ENCODE peak calls at places on chromosomes 13 and 19, in four cellular contexts. One of them, this sample, is unnamed.
A peak's percentile ranks its signal among the peaks of the same experiment; 100 is the strongest.

GRCh38 chr13:65260938-65261880 is 1968.9 kb downstream of the PCDH9 start:
- DNase-seq in pancreas: no peak
- DNase-seq in CD4-positive, CD25-positive, alpha-beta regulatory T cell: no peak
- DNase-seq in IMR-90: no peak
- DNase-seq in this sample: no peak

GRCh38 chr19:40341601-40342482 is 6.4 kb downstream of the C19orf47 start:
- DNase-seq in pancreas: no peak
- DNase-seq in IMR-90: no peak
- DNase-seq in CD4-positive, CD25-positive, alpha-beta regulatory T cell: no peak
- DNase-seq in this sample: no peak

GRCh38 chr13:48646791-48647190 is 6.9 kb upstream of the CYSLTR2 start:
- DNase-seq in CD4-positive, CD25-positive, alpha-beta regulatory T cell: no peak
- DNase-seq in IMR-90: no peak
- DNase-seq in pancreas: no peak
- DNase-seq in this sample: no peak

GRCh38 chr13:29541400-29541799 is 54.1 kb downstream of the SLC7A1 start:
- DNase-seq in pancreas: no peak
- DNase-seq in IMR-90: no peak
- DNase-seq in CD4-positive, CD25-positive, alpha-beta regulatory T cell: no peak
- DNase-seq in this sample: no peak

GRCh38 chr19:2451741-2452140 is 5.0 kb downstream of the LMNB2 start:
- DNase-seq in IMR-90: no peak
- DNase-seq in pancreas: no peak
- DNase-seq in CD4-positive, CD25-positive, alpha-beta regulatory T cell: no peak
- DNase-seq in this sample: no peak

GRCh38 chr19:5369962-5370367 is 29.4 kb upstream of the PTPRS start:
- DNase-seq in CD4-positive, CD25-positive, alpha-beta regulatory T cell: no peak
- DNase-seq in IMR-90: no peak
- DNase-seq in pancreas: peak; percentile 58
- DNase-seq in this sample: peak; percentile 38

GRCh38 chr19:38734426-38735256 is 9.6 kb downstream of the CAPN12 start:
- DNase-seq in IMR-90: no peak
- DNase-seq in CD4-positive, CD25-positive, alpha-beta regulatory T cell: no peak
- DNase-seq in pancreas: no peak
- DNase-seq in this sample: no peak

GRCh38 chr19:7078007-7078406 is 8.5 kb downstream of the ZNF557 start:
- DNase-seq in CD4-positive, CD25-positive, alpha-beta regulatory T cell: no peak
- DNase-seq in pancreas: peak; percentile 1
- DNase-seq in IMR-90: no peak
- DNase-seq in this sample: no peak

GRCh38 chr19:38792250-38793111 is 3.5 kb downstream of the LGALS7B start:
- DNase-seq in IMR-90: no peak
- DNase-seq in CD4-positive, CD25-positive, alpha-beta regulatory T cell: peak; percentile 21
- DNase-seq in pancreas: no peak
- DNase-seq in this sample: no peak

GRCh38 chr13:69092615-69093322 is 1014.9 kb upstream of the ATXN8OS start:
- DNase-seq in pancreas: no peak
- DNase-seq in CD4-positive, CD25-positive, alpha-beta regulatory T cell: no peak
- DNase-seq in IMR-90: no peak
- DNase-seq in this sample: no peak

GRCh38 chr13:105202384-105202783 is 1333.1 kb downstream of the EFNB2 start:
- DNase-seq in IMR-90: peak; percentile 47
- DNase-seq in pancreas: no peak
- DNase-seq in CD4-positive, CD25-positive, alpha-beta regulatory T cell: no peak
- DNase-seq in this sample: no peak

GRCh38 chr13:66700336-66700735 is 529.8 kb downstream of the PCDH9 start:
- DNase-seq in IMR-90: no peak
- DNase-seq in CD4-positive, CD25-positive, alpha-beta regulatory T cell: no peak
- DNase-seq in pancreas: no peak
- DNase-seq in this sample: no peak

GRCh38 chr19:35495107-35496064 is 5.1 kb upstream of the KRTDAP start:
- DNase-seq in IMR-90: peak; percentile 55
- DNase-seq in CD4-positive, CD25-positive, alpha-beta regulatory T cell: peak; percentile 38
- DNase-seq in pancreas: peak; percentile 73
- DNase-seq in this sample: peak; percentile 63

GRCh38 chr19:12567951-12568350 is 16.7 kb upstream of the ZNF564 start:
- DNase-seq in IMR-90: peak; percentile 16
- DNase-seq in CD4-positive, CD25-positive, alpha-beta regulatory T cell: no peak
- DNase-seq in pancreas: no peak
- DNase-seq in this sample: no peak

GRCh38 chr19:41998246-41999020 is 4.4 kb upstream of the ATP1A3 start:
- DNase-seq in IMR-90: peak; percentile 39
- DNase-seq in CD4-positive, CD25-positive, alpha-beta regulatory T cell: no peak
- DNase-seq in pancreas: no peak
- DNase-seq in this sample: peak; percentile 66

GRCh38 chr13:20400774-20401173 is 124.9 kb downstream of the CRYL1 start:
- DNase-seq in IMR-90: peak; percentile 63
- DNase-seq in pancreas: no peak
- DNase-seq in CD4-positive, CD25-positive, alpha-beta regulatory T cell: no peak
- DNase-seq in this sample: peak; percentile 28

GRCh38 chr19:18507021-18507726 is 14.7 kb downstream of the ELL start:
- DNase-seq in IMR-90: no peak
- DNase-seq in CD4-positive, CD25-positive, alpha-beta regulatory T cell: no peak
- DNase-seq in pancreas: no peak
- DNase-seq in this sample: peak; percentile 43

GRCh38 chr13:48004201-48004600 is 3.1 kb upstream of the SUCLA2 start:
- DNase-seq in IMR-90: no peak
- DNase-seq in pancreas: no peak
- DNase-seq in CD4-positive, CD25-positive, alpha-beta regulatory T cell: no peak
- DNase-seq in this sample: no peak

GRCh38 chr19:33671211-33671610 is 49.5 kb downstream of the CHST8 start:
- DNase-seq in IMR-90: no peak
- DNase-seq in pancreas: no peak
- DNase-seq in CD4-positive, CD25-positive, alpha-beta regulatory T cell: no peak
- DNase-seq in this sample: no peak

GRCh38 chr19:35125270-35125717 is 9.6 kb downstream of the LGI4 start:
- DNase-seq in pancreas: peak; percentile 22
- DNase-seq in IMR-90: no peak
- DNase-seq in CD4-positive, CD25-positive, alpha-beta regulatory T cell: no peak
- DNase-seq in this sample: no peak

GRCh38 chr13:60482012-60482411 is 85.0 kb downstream of the TDRD3 start:
- DNase-seq in CD4-positive, CD25-positive, alpha-beta regulatory T cell: no peak
- DNase-seq in IMR-90: peak; percentile 33
- DNase-seq in pancreas: no peak
- DNase-seq in this sample: no peak

DNA sequence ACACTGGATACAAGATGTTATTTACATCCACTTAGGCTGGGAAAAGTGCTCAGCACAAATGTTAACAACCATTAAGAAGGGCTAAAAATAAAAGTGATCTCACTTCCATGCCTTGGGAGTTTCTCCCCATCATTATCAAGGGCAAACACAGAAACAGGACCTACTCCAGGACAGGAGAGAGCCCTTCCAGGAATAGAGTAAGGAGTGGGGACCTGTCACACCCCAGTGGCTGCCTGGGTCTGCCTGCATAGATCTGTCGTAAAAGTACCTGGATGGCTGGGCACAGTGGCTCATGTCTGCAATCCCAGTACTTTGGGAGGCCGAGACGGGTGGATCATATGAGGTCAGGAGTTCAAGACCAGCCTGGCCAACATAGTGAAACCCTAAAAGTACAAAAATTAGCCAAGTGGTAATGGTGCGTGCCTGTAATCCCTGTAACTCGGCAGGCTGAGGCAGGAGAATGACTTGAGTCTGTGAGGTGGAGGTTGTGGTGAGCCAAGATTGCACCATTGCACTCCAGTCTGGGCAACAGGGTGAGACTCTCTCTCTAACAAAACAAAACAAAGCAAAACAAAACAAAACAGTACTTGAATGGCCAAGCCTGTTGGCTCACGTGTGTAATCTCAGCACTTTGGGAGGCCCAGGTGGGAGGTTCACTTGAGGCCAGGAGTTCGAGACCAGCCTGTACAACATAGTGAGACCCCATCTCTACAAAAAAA is 5.6 kb downstream of the ATP8A2 start:
- DNase-seq in pancreas: no peak
- DNase-seq in CD4-positive, CD25-positive, alpha-beta regulatory T cell: no peak
- DNase-seq in IMR-90: no peak
- DNase-seq in this sample: no peak
- H3K27me3 ChIP-seq in pancreas: no peaks in the 10 kb centered on the region
- H3K27me3 ChIP-seq in CD4-positive, CD25-positive, alpha-beta regulatory T cell: peaks cover 30% of the 10 kb centered on the region
- H3K27me3 ChIP-seq in IMR-90: peaks cover 30% of the 10 kb centered on the region
- H3K27me3 ChIP-seq in this sample: peaks cover 28% of the 10 kb centered on the region

GRCh38 chr19:3867971-3868769 is 668 bp downstream of the ZFR2 start:
- DNase-seq in IMR-90: no peak
- DNase-seq in CD4-positive, CD25-positive, alpha-beta regulatory T cell: no peak
- DNase-seq in pancreas: no peak
- DNase-seq in this sample: no peak
- H3K27me3 ChIP-seq in IMR-90: peaks cover 39% of the 10 kb centered on the region
- H3K27me3 ChIP-seq in CD4-positive, CD25-positive, alpha-beta regulatory T cell: no peaks in the 10 kb centered on the region
- H3K27me3 ChIP-seq in pancreas: no peaks in the 10 kb centered on the region
- H3K27me3 ChIP-seq in this sample: no peaks in the 10 kb centered on the region

DNA sequence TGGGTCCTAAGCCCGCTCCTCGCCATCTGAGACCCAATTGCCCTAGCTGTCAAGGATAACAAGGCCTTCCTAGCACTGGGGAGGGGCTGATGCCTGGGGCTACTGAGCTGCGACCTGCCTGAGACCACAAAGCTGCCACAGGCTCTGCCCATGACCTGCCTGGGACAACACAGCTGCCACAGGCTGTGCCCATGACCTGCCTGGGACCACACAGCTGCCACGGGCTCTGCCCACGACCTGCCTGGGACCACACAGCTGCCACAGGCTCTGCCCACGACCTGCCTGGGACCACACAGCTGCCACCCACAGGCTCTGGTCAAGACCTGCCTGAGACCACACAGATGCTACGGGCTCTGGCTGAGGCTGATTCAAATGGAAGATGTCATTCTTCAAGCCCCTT is 54.8 kb downstream of the EPS15L1 start:
- DNase-seq in pancreas: no peak
- DNase-seq in IMR-90: no peak
- DNase-seq in CD4-positive, CD25-positive, alpha-beta regulatory T cell: no peak
- DNase-seq in this sample: no peak
- H3K27me3 ChIP-seq in pancreas: no peaks in the 10 kb centered on the region
- H3K27me3 ChIP-seq in IMR-90: no peaks in the 10 kb centered on the region
- H3K27me3 ChIP-seq in CD4-positive, CD25-positive, alpha-beta regulatory T cell: no peaks in the 10 kb centered on the region
- H3K27me3 ChIP-seq in this sample: no peaks in the 10 kb centered on the region

GRCh38 chr19:13880059-13880672 is 3.2 kb downstream of the NANOS3 start:
- DNase-seq in IMR-90: peak; percentile 93
- DNase-seq in pancreas: peak; percentile 99
- DNase-seq in CD4-positive, CD25-positive, alpha-beta regulatory T cell: peak; percentile 92
- DNase-seq in this sample: peak; percentile 99

GRCh38 chr19:13877303-13877702 is 369 bp downstream of the NANOS3 start:
- DNase-seq in pancreas: no peak
- DNase-seq in CD4-positive, CD25-positive, alpha-beta regulatory T cell: no peak
- DNase-seq in IMR-90: no peak
- DNase-seq in this sample: no peak

GRCh38 chr19:13873776-13874515 is 3.0 kb upstream of the NANOS3 start:
- DNase-seq in pancreas: no peak
- DNase-seq in CD4-positive, CD25-positive, alpha-beta regulatory T cell: no peak
- DNase-seq in IMR-90: no peak
- DNase-seq in this sample: no peak

GRCh38 chr19:13875824-13876223 is 1.1 kb upstream of the NANOS3 start:
- DNase-seq in pancreas: no peak
- DNase-seq in CD4-positive, CD25-positive, alpha-beta regulatory T cell: no peak
- DNase-seq in IMR-90: no peak
- DNase-seq in this sample: no peak

GRCh38 chr19:13876834-13877233 is at the start of gene NANOS3:
- DNase-seq in IMR-90: no peak
- DNase-seq in CD4-positive, CD25-positive, alpha-beta regulatory T cell: no peak
- DNase-seq in pancreas: no peak
- DNase-seq in this sample: no peak
- H3K27me3 ChIP-seq in IMR-90: no peaks in the 10 kb centered on the region
- H3K27me3 ChIP-seq in CD4-positive, CD25-positive, alpha-beta regulatory T cell: no peaks in the 10 kb centered on the region
- H3K27me3 ChIP-seq in pancreas: no peaks in the 10 kb centered on the region
- H3K27me3 ChIP-seq in this sample: no peaks in the 10 kb centered on the region

This sample was measured in MG63.